ENCODE peak calls at places on chromosomes 3 and 15, in seven cellular contexts. S is CD8-positive, alpha-beta T cell; J is MM.1S; R is esophagus squamous epithelium; O is GM12878; X is endothelial cell of umbilical vein; H is uterus. T is an unnamed sample.

GRCh38 chr3:170442945-170443344 is 24.3 kb downstream of the CLDN11 start:
- DNase-seq in R (no peak), X (no peak), S (no peak), O (no peak), J (no peak), H (no peak), T (no peak)

GRCh38 chr3:125051715-125052581 is 3.8 kb downstream of the HEG1 start:
- DNase-seq in J (no peak), R (no peak), X (peak; percentile 88), S (peak; percentile 79), O (peak; percentile 56), H (peak; percentile 56), T (peak; percentile 61)

GRCh38 chr3:12294885-12295580 is 6.2 kb downstream of the PPARG start:
- DNase-seq in O (no peak), H (no peak), R (no peak), X (no peak), S (no peak), J (no peak), T (no peak)

GRCh38 chr3:110808630-110809029 is 263.0 kb upstream of the NECTIN3 start:
- DNase-seq in R (no peak), J (no peak), O (no peak), S (no peak), X (no peak), H (no peak), T (no peak)

GRCh38 chr15:100198442-100198841 is 143.3 kb downstream of the ADAMTS17 start:
- DNase-seq in R (no peak), J (no peak), H (no peak), O (no peak), X (no peak), S (no peak), T (no peak)

GRCh38 chr3:184110316-184110725 is 13.5 kb downstream of the HTR3E start:
- DNase-seq in J (no peak), R (no peak), S (no peak), X (no peak), O (no peak), H (no peak), T (no peak)

GRCh38 chr3:129552287-129553050 is 9.5 kb downstream of the H1-8 start:
- DNase-seq in O (no peak), J (no peak), X (peak; percentile 24), H (no peak), S (no peak), R (no peak), T (no peak)

GRCh38 chr15:67062365-67062985 is 2.9 kb upstream of the SMAD3 start:
- DNase-seq in J (no peak), O (no peak), S (no peak), R (no peak), H (no peak), X (no peak), T (no peak)

GRCh38 chr3:183817111-183817510 is 8.3 kb downstream of the MAP6D1 start:
- DNase-seq in X (no peak), O (no peak), S (no peak), R (no peak), H (no peak), J (no peak), T (no peak)

GRCh38 chr15:40106203-40107161 is 2.2 kb downstream of the BMF start:
- DNase-seq in S (no peak), O (peak; percentile 83), H (peak; percentile 86), X (no peak), J (peak; percentile 75), R (no peak), T (peak; percentile 62)

GRCh38 chr3:136932518-136932917 is 25.3 kb upstream of the IL20RB start:
- DNase-seq in O (no peak), H (no peak), J (no peak), S (no peak), X (peak; percentile 53), R (no peak), T (no peak)

GRCh38 chr3:49279376-49279775 is 2.3 kb upstream of the C3orf62 start:
- DNase-seq in R (no peak), S (no peak), J (no peak), H (no peak), O (no peak), X (peak; percentile 36), T (no peak)

GRCh38 chr3:138547342-138547975 is 46.6 kb downstream of the CEP70 start:
- DNase-seq in S (no peak), O (no peak), X (no peak), H (no peak), R (no peak), J (no peak), T (no peak)

GRCh38 chr3:131091768-131092167 is 65.1 kb downstream of the NEK11 start:
- DNase-seq in X (no peak), S (no peak), O (no peak), J (no peak), H (no peak), R (no peak), T (no peak)

GRCh38 chr3:112610121-112610520 is 30.8 kb downstream of the CCDC80 start:
- DNase-seq in H (no peak), R (no peak), S (no peak), X (no peak), J (no peak), O (no peak), T (no peak)

GRCh38 chr15:51878446-51879386 is 49.3 kb downstream of the TMOD3 start:
- DNase-seq in J (no peak), H (no peak), S (no peak), R (no peak), O (no peak), X (peak; percentile 98), T (no peak)

GRCh38 chr3:164524201-164524600 is 554.1 kb downstream of the SI start:
- DNase-seq in R (no peak), O (no peak), X (no peak), S (no peak), H (no peak), J (no peak), T (no peak)

DNA sequence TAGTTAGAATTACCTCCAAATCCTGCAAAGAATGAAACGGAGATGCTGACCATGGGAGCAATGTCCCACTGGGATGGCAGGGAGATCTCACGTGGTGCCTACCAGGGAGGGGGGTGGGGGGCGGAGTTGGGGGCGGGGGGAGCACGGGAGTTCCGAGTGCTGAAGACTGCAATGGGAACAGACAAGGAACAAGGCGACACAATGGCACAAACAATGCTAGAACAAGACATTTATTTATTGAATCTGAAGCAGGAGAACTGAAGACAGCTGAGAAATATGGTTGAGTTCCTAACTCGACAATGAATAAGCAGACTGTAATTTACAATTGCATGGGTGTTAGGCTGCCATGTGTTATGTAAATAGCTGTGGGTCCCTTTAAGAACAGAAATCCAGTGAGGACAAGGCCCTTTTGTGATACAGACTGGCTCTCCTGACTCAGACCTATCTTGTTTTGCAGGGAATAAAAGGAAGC is 91.2 kb downstream of the AQP9 start:
- DNase-seq in X (no peak), H (no peak), R (no peak), S (no peak), O (no peak), J (no peak), T (no peak)
- H3K27ac ChIP-seq in X (no peak overlapping the region), H (no peak overlapping the region), R (no peak overlapping the region), S (no peak overlapping the region), O (no peak overlapping the region), J (no peak overlapping the region), T (no peak overlapping the region)

GRCh38 chr3:2097641-2098191 is 950 bp upstream of the CNTN4 start:
- DNase-seq in J (no peak), H (no peak), S (no peak), X (no peak), R (no peak), O (no peak), T (peak; percentile 21)
- H3K27ac ChIP-seq in J (no peak overlapping the region), H (peak overlapping the region; percentile 8), S (no peak overlapping the region), X (no peak overlapping the region), R (no peak overlapping the region), O (no peak overlapping the region), T (no peak overlapping the region)

GRCh38 chr15:78370013-78370412 is 29.9 kb downstream of the CRABP1 start:
- DNase-seq in H (no peak), S (no peak), J (no peak), R (no peak), O (no peak), X (no peak), T (no peak)
- H3K27ac ChIP-seq in H (no peak overlapping the region), S (no peak overlapping the region), J (no peak overlapping the region), R (no peak overlapping the region), O (no peak overlapping the region), X (no peak overlapping the region), T (no peak overlapping the region)

DNA sequence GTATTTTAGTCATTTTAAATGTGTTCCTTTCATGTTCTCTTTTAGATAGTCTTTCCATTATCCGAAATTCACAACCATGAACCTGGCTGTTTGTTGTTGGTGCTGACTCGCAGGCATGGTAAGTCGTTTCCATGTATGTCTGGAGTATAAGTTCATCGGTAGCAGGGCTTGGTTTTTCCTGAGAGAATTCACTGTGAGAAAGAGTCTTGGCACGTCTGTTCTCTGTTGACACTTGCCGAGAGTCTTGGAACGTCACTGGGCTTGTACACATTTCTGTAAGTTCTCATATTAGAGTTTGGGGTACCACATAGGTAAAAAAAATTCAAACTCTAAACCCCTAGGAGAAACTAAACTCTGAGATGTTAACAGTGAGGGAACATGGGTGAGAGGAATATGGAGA is 29.4 kb upstream of the EIF4A2 start:
- DNase-seq in O (no peak), J (no peak), S (no peak), H (no peak), X (no peak), R (no peak), T (no peak)
- H3K27ac ChIP-seq in O (no peak overlapping the region), J (no peak overlapping the region), S (no peak overlapping the region), H (no peak overlapping the region), X (no peak overlapping the region), R (peak overlapping the region; percentile 67), T (no peak overlapping the region)

GRCh38 chr3:196996454-196997265 is 28.0 kb upstream of the PIGZ start:
- DNase-seq in J (no peak), O (no peak), X (no peak), H (no peak), R (no peak), S (no peak), T (no peak)
- H3K27ac ChIP-seq in J (no peak overlapping the region), O (no peak overlapping the region), X (no peak overlapping the region), H (no peak overlapping the region), R (peak overlapping the region; percentile 65), S (no peak overlapping the region), T (no peak overlapping the region)